ENCODE peak calls at places on chromosome 10, in six cellular contexts. A is HL-60, E is AG04449, O is foreskin keratinocyte, Q is brain microvascular endothelial cell, V is BJ. P is an unnamed sample.

GRCh38 chr10:36033808-36034207 is 391.7 kb upstream of the FZD8 start:
- DNase-seq in A (no peak), E (no peak), O (no peak), Q (no peak), V (no peak), P (no peak)

GRCh38 chr10:27819781-27820531 is 74.3 kb upstream of the MKX start:
- DNase-seq in A (no peak), E (peak), O (peak), Q (peak), V (peak), P (peak)

GRCh38 chr10:24418532-24418931 is 209.6 kb downstream of the KIAA1217 start:
- DNase-seq in A (no peak), E (no peak), O (no peak), Q (no peak), V (no peak), P (no peak)

GRCh38 chr10:112115781-112116385 is 67.7 kb downstream of the GPAM start:
- DNase-seq in A (no peak), E (no peak), O (no peak), Q (peak), V (no peak), P (no peak)

GRCh38 chr10:49092477-49092876 is 22.8 kb downstream of the VSTM4 start:
- DNase-seq in A (no peak), E (no peak), O (no peak), Q (no peak), V (no peak), P (no peak)

GRCh38 chr10:117511601-117512390 is 30.8 kb upstream of the EMX2 start:
- DNase-seq in A (no peak), E (no peak), O (no peak), Q (no peak), V (no peak), P (no peak)

GRCh38 chr10:47404446-47404845 is 20.4 kb upstream of the ZNF488 start:
- DNase-seq in A (no peak), E (no peak), O (no peak), Q (no peak), V (no peak), P (no peak)

GRCh38 chr10:22737587-22737986 is 23.2 kb upstream of the PIP4K2A start:
- DNase-seq in A (no peak), E (no peak), O (peak), Q (peak), V (no peak), P (no peak)

GRCh38 chr10:45505336-45505735 is 131.3 kb downstream of the ALOX5 start:
- DNase-seq in A (no peak), E (no peak), O (no peak), Q (no peak), V (no peak), P (peak)

GRCh38 chr10:1094112-1095057 is 38.2 kb downstream of the WDR37 start:
- DNase-seq in A (no peak), E (no peak), O (no peak), Q (no peak), V (no peak), P (no peak)

GRCh38 chr10:98619446-98619845 is 172.7 kb upstream of the HPS1 start:
- DNase-seq in A (peak), E (no peak), O (no peak), Q (no peak), V (no peak), P (no peak)

GRCh38 chr10:129662386-129662785 is 195.3 kb downstream of the MGMT start:
- DNase-seq in A (no peak), E (no peak), O (peak), Q (no peak), V (no peak), P (peak)

GRCh38 chr10:110212119-110213006 is 5.0 kb downstream of the MXI1 start:
- DNase-seq in A (peak), E (no peak), O (no peak), Q (no peak), V (no peak), P (no peak)

GRCh38 chr10:101444499-101444898 is 90.5 kb downstream of the BTRC start:
- DNase-seq in A (no peak), E (no peak), O (no peak), Q (no peak), V (no peak), P (no peak)

DNA sequence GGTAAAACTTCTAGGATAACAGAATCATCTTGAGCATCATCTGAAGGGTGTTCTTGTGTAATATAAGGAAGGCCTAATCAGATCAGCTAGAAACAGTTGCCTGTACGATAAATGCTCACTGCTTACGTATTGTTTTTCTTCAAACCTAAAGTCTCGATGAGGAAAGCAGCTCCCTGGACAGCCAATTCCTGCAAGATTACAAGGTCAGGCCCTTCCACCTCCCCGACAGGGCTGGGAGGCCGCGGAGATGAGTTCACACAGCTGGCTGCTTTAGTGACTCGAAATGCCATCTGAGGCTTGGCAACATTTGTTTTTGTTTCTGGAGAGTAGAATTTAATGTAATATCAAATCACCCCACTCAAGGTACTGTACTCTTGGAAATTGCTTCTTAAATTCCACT is 95.1 kb upstream of the PFKP start:
- DNase-seq in A (no peak), E (no peak), O (no peak), Q (no peak), V (no peak), P (no peak)
- TF ChIP-seq CTCF in A (no peak), E (no peak), O (no peak), Q (no peak), V (no peak), P (no peak)

DNA sequence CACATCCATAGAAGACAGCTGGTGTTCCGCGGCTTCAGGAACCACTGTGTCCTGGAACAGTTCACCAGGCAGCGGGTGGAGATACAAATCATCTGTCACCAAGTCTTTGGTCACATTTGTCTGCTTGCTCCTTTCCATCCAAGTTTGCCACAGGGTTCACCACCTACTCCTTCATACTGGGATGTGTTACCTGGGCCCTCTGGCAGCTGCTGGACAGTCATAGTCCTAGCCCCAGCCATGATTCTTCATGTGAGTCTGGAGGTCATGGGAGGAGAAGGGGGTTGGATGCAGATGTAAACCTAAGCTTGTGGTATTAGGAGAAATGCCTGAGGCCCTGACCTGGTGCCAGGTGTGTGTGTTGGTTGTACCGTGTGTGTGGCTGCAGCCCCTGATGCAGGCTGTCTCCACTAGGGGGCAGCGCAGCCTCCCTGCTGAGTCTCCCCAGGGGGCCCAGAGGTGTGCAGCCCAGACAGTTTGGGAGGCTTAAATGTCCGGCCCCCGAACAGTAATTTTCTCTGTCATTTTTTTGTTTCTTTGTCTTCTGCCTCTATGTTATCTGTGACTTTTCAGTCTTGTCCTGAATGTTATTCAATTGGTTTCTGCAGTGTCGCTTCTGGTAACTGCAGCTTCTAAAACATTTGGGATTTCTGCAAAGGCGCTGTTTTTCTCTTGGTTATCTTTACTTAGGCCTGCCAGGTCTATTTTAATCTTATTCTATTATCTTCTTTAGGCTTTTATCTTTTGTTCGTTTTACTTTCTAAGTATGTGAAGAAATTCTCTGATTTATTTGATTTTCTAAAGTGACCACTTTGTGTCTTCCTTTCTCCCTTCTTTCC is 14.8 kb downstream of the NPS start:
- DNase-seq in A (no peak), E (no peak), O (no peak), Q (no peak), V (no peak), P (no peak)
- TF ChIP-seq CTCF in A (peak), E (peak), O (peak), Q (peak), V (peak), P (peak)

DNA sequence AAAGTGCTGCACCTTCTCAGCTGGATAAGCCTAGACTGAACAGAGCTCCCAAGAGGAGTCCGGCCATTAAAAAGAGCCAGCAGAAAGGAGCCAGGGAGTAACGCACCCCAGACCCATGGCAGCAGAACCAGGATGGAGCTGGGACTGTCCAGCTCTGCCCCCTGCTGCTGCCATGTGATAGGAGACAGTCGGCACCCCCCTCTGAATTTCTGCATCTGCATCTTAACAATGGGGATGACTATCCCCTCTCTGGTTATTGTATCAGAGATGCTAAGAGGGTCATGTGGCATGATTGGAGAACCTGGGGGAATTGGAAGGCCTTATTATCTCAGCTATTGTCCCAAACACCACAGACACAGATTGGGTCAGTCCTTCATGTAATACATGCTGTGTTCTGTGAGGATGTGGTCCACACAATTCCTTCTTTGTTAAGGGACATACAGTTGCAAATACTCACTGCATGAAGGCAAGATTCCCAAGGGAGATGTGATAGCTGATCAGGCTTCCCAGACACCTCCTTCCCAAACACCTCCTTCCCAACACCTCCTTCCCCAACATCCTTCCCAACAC is 29.3 kb downstream of the PLEKHS1 start:
- DNase-seq in A (no peak), E (no peak), O (no peak), Q (no peak), V (no peak), P (no peak)
- TF ChIP-seq CTCF in A (no peak), E (no peak), O (peak), Q (peak), V (peak), P (peak)

DNA sequence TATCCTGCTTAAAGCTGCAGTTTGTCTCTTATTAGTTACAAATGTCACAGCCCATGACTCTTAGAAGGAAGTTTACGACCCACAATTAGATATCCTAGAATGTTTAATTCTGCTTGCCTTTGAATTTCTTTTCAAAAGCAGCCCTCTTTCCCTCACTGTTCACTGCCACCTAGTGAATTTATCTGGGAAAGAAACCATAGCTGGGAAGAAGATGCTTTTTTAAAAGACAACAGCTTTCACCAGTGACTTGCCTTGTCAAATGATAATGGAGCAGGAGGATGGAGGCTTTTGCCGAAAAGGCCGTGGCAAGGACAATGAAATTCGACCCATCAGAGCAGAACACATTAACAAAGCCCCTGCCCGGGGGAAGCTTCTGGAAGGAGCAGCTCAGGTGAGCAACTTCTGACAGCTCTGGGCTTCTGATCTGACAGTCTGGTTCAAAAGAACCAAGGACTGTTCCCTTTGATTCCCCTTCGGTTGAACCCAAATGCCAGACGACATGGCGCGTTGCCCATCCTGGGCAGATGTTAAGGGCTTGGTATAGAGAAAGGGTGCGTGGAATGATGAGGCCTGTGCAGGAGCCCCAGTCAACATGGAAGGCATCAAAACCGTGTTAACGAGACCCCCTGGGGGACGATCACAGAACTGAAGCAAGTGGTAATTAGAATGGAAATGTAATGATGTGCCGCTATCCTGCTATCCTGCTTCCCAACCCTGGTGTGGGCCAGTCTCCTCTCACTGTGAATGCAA is 236.8 kb downstream of the FRMD4A start:
- DNase-seq in A (no peak), E (no peak), O (peak), Q (peak), V (no peak), P (no peak)
- TF ChIP-seq CTCF in A (no peak), E (peak), O (peak), Q (peak), V (peak), P (peak)